ENCODE peak calls at places on chromosomes 16 and 17, in six cellular contexts. S is cardiac fibroblast, Y is caudate nucleus, E is EH, X is GM10248, N is T-helper 1 cell. U is an unnamed sample.

GRCh38 chr17:69757794-69758430 is 317.1 kb upstream of the KCNJ16 start:
- DNase-seq in S (peak; percentile 97), Y (no peak), E (peak; percentile 97), X (no peak), N (no peak), U (peak; percentile 92)

GRCh38 chr17:48598727-48599126 is 5.1 kb upstream of the HOXB5 start:
- DNase-seq in S (no peak), Y (no peak), E (no peak), X (no peak), N (no peak), U (no peak)

GRCh38 chr16:57484515-57485005 is 1.7 kb downstream of the DOK4 start:
- DNase-seq in S (no peak), Y (no peak), E (no peak), X (no peak), N (no peak), U (no peak)

GRCh38 chr17:63306855-63307254 is 139.3 kb downstream of the CYB561 start:
- DNase-seq in S (no peak), Y (no peak), E (no peak), X (no peak), N (no peak), U (no peak)

GRCh38 chr17:36731091-36731490 is 129.7 kb downstream of the MRM1 start:
- DNase-seq in S (no peak), Y (no peak), E (no peak), X (no peak), N (no peak), U (no peak)

GRCh38 chr17:44961921-44962350 is 6.2 kb downstream of the C1QL1 start:
- DNase-seq in S (no peak), Y (no peak), E (no peak), X (no peak), N (no peak), U (no peak)

GRCh38 chr16:84009282-84009681 is 33.3 kb downstream of the SLC38A8 start:
- DNase-seq in S (no peak), Y (no peak), E (no peak), X (no peak), N (no peak), U (no peak)

GRCh38 chr17:81961087-81961514 is at the start of gene NOTUM:
- DNase-seq in S (no peak), Y (no peak), E (peak; percentile 43), X (no peak), N (no peak), U (peak; percentile 61)

GRCh38 chr16:6665126-6665525 is 667.5 kb upstream of the RBFOX1 start:
- DNase-seq in S (no peak), Y (no peak), E (no peak), X (no peak), N (no peak), U (no peak)

GRCh38 chr16:27408012-27408601 is 6.1 kb downstream of the IL21R start:
- DNase-seq in S (peak; percentile 72), Y (no peak), E (peak; percentile 62), X (peak; percentile 57), N (no peak), U (peak; percentile 43)

GRCh38 chr17:48131216-48131824 is 23.8 kb downstream of the SNX11 start:
- DNase-seq in S (peak; percentile 78), Y (peak; percentile 16), E (peak; percentile 70), X (peak; percentile 76), N (peak; percentile 38), U (peak; percentile 83)

GRCh38 chr17:45917081-45917480 is 22.7 kb downstream of the MAPT start:
- DNase-seq in S (no peak), Y (no peak), E (no peak), X (no peak), N (no peak), U (no peak)

GRCh38 chr17:61204456-61204855 is 195.2 kb upstream of the TBX2 start:
- DNase-seq in S (no peak), Y (no peak), E (no peak), X (no peak), N (no peak), U (no peak)

GRCh38 chr17:16521070-16521727 is 29.2 kb upstream of the LRRC75A start:
- DNase-seq in S (peak; percentile 93), Y (peak; percentile 67), E (peak; percentile 90), X (peak; percentile 86), N (peak; percentile 42), U (peak; percentile 89)

GRCh38 chr17:75261336-75262111 is at the start of the genes GGA3 and MRPS7:
- DNase-seq in S (peak; percentile 96), Y (peak; percentile 91), E (peak; percentile 93), X (peak; percentile 95), N (peak; percentile 93), U (peak; percentile 98)

GRCh38 chr17:21272881-21273839 is 11.4 kb upstream of the MAP2K3 start:
- DNase-seq in S (no peak), Y (no peak), E (no peak), X (no peak), N (no peak), U (no peak)

GRCh38 chr17:58331815-58332719 is 3.5 kb upstream of the TSPOAP1 start:
- DNase-seq in S (no peak), Y (no peak), E (no peak), X (peak; percentile 84), N (peak; percentile 74), U (no peak)

GRCh38 chr17:82424001-82424862 is 5.8 kb upstream of the OGFOD3 start:
- DNase-seq in S (peak; percentile 72), Y (no peak), E (peak; percentile 58), X (peak; percentile 64), N (peak; percentile 38), U (peak; percentile 77)

GRCh38 chr17:58329808-58330543 is 1.4 kb upstream of the TSPOAP1 start:
- DNase-seq in S (no peak), Y (no peak), E (no peak), X (no peak), N (no peak), U (no peak)

GRCh38 chr17:45256114-45256966 is 5.6 kb downstream of the SPATA32 start:
- DNase-seq in S (no peak), Y (no peak), E (no peak), X (no peak), N (no peak), U (no peak)

GRCh38 chr17:82334622-82335394 is 1.2 kb upstream of the SECTM1 start:
- DNase-seq in S (peak; percentile 19), Y (no peak), E (peak; percentile 37), X (no peak), N (no peak), U (peak; percentile 46)

GRCh38 chr17:79483842-79484241 is 127.0 kb downstream of the RBFOX3 start:
- DNase-seq in S (no peak), Y (no peak), E (no peak), X (no peak), N (no peak), U (no peak)

GRCh38 chr17:72111374-72111773 is 9.4 kb upstream of the SOX9 start:
- DNase-seq in S (no peak), Y (no peak), E (no peak), X (no peak), N (no peak), U (no peak)

GRCh38 chr16:52114414-52114813 is 432.5 kb downstream of the TOX3 start:
- DNase-seq in S (no peak), Y (no peak), E (no peak), X (no peak), N (no peak), U (no peak)

GRCh38 chr17:45302649-45303173 is 14.1 kb downstream of the MAP3K14 start:
- DNase-seq in S (peak; percentile 66), Y (no peak), E (peak; percentile 92), X (peak; percentile 55), N (no peak), U (peak; percentile 81)

GRCh38 chr16:81879625-81880024 is 100.5 kb downstream of the PLCG2 start:
- DNase-seq in S (no peak), Y (no peak), E (no peak), X (no peak), N (no peak), U (no peak)

GRCh38 chr16:48409839-48410610 is 24.8 kb upstream of the SIAH1 start:
- DNase-seq in S (peak; percentile 90), Y (no peak), E (peak; percentile 90), X (no peak), N (no peak), U (peak; percentile 70)

GRCh38 chr17:47682138-47682537 is 11.8 kb upstream of the TBKBP1 start:
- DNase-seq in S (no peak), Y (no peak), E (no peak), X (no peak), N (no peak), U (no peak)

U was measured in ELR.